ENCODE peak calls at places on chromosomes 4 and X, in six cellular contexts. M, P, Y, Q, D and T are unnamed samples.

GRCh38 chr4:94349193-94349592 is 6.6 kb upstream of the HPGDS start:
- DNase-seq in M (no peak), P (no peak), Y (no peak), Q (no peak), D (no peak), T (no peak)

GRCh38 chr4:121706595-121707021 is 9.8 kb upstream of the ANXA5 start:
- DNase-seq in M (no peak), P (no peak), Y (no peak), Q (no peak), D (no peak), T (no peak)

GRCh38 chrX:77415161-77415560 is 32.0 kb upstream of the FGF16 start:
- DNase-seq in M (no peak), P (no peak), Y (no peak), Q (no peak), D (no peak), T (no peak)

GRCh38 chr4:24856586-24856985 is 56.3 kb downstream of the CCDC149 start:
- DNase-seq in M (no peak), P (peak; percentile 64), Y (no peak), Q (no peak), D (no peak), T (no peak)

GRCh38 chr4:98536631-98537030 is 121.8 kb downstream of the TSPAN5 start:
- DNase-seq in M (no peak), P (no peak), Y (no peak), Q (no peak), D (no peak), T (no peak)

GRCh38 chr4:2365913-2366210 is 52.6 kb downstream of the ZFYVE28 start:
- DNase-seq in M (no peak), P (no peak), Y (no peak), Q (no peak), D (no peak), T (no peak)

GRCh38 chr4:95432466-95432865 is 116.3 kb downstream of the UNC5C start:
- DNase-seq in M (no peak), P (no peak), Y (no peak), Q (no peak), D (no peak), T (no peak)

GRCh38 chr4:169117591-169118081 is 107.6 kb upstream of the CBR4 start:
- DNase-seq in M (no peak), P (no peak), Y (no peak), Q (no peak), D (no peak), T (no peak)

GRCh38 chr4:2825184-2825506 is 18.5 kb upstream of the ADD1 start:
- DNase-seq in M (no peak), P (no peak), Y (no peak), Q (no peak), D (no peak), T (no peak)

DNA sequence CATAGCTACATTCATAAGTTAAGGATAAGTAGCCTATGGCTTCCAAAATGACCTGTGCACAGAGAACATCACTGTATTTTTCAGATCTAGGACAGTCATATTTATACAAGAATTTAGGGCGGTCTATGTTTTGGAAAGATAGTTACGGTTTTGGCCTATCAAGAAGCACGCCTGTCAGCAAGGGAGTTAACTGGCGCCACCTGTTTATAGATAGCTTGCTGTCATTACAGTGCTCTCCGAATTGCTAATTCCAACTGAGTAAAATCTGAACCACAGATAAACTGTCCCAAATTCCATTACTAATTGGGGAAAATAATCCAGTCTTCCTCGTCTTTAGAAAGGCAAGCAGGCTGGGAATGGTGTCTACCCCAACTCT is 641 bp downstream of the ABCB7 start:
- DNase-seq in M (no peak), P (no peak), Y (no peak), Q (peak; percentile 51), D (no peak), T (peak; percentile 1)
- TF ChIP-seq POLR2A in M (no peak), P (no peak), Y (no peak), Q (no peak), D (no peak), T (no peak)

GRCh38 chr4:4419896-4420295 is 33.0 kb downstream of the NSG1 start:
- DNase-seq in M (no peak), P (no peak), Y (no peak), Q (no peak), D (no peak), T (no peak)
- TF ChIP-seq CEBPB in M (no peak), P (no peak), Y (no peak), Q (no peak), D (no peak), T (no peak)

GRCh38 chr4:82219346-82219745 is 154.4 kb downstream of the HNRNPD start:
- DNase-seq in M (no peak), P (no peak), Y (no peak), Q (no peak), D (no peak), T (no peak)

GRCh38 chr4:82216231-82216630 is 157.6 kb downstream of the HNRNPD start:
- DNase-seq in M (no peak), P (no peak), Y (no peak), Q (no peak), D (no peak), T (no peak)

GRCh38 chr4:82215800-82216199 is 158.0 kb downstream of the HNRNPD start:
- DNase-seq in M (no peak), P (no peak), Y (no peak), Q (no peak), D (no peak), T (no peak)

GRCh38 chr4:82213485-82214162 is 160.2 kb downstream of the HNRNPD start:
- DNase-seq in M (no peak), P (no peak), Y (no peak), Q (no peak), D (no peak), T (no peak)

DNA sequence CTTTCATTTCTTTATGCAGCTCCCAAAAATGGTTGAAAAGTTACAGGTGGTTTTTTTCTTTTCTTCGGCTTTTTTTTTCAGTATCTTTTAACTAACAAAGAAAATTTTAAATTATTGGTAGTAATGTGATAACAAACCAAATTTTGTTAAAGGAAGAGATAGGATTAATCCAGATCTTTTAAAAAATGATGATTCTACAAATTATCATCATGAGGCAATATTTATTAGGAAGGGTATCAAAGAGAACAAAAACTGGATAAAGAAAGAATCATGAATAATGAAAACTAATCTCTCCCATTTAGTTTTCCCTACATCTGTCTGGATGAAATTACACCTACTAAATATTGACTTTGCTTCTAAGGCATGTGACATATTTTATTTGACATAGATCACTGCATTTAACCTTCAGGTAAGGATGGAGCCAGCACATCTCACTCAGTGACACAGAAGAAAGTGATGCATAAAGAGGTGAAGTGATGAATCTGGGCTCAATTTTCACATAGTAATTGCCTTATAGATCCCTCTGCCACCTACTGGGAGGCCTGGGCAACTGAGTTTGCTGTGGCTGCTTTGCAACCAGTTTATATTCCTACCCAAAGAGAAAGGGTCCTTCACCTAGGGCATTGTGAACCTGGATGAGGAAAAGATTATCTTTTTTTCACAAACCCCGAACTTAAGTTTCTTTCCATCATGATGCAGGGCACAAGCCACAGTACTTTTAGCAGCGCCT is 155.6 kb downstream of the HNRNPD start:
- DNase-seq in M (peak; percentile 10), P (no peak), Y (no peak), Q (no peak), D (no peak), T (peak; percentile 2)
- TF ChIP-seq MAX in M (no peak), P (no peak), Y (no peak), Q (no peak), D (no peak), T (no peak)

GRCh38 chr4:148441986-148442829 is at the start of gene NR3C2:
- DNase-seq in M (peak; percentile 95), P (peak; percentile 78), Y (peak; percentile 94), Q (peak; percentile 95), D (peak; percentile 97), T (peak; percentile 97)
- TF ChIP-seq POLR2A in M (peak; percentile 95), P (peak; percentile 91), Y (peak; percentile 73), Q (peak; percentile 76), D (peak; percentile 81), T (peak; percentile 39)

GRCh38 chr4:139959398-139959797 is 194.6 kb downstream of the MAML3 start:
- DNase-seq in M (no peak), P (no peak), Y (no peak), Q (no peak), D (no peak), T (no peak)

GRCh38 chr4:139962130-139962684 is 191.8 kb downstream of the MAML3 start:
- DNase-seq in M (no peak), P (no peak), Y (no peak), Q (no peak), D (no peak), T (no peak)

GRCh38 chr4:139958738-139959096 is 195.3 kb downstream of the MAML3 start:
- DNase-seq in M (no peak), P (no peak), Y (no peak), Q (no peak), D (no peak), T (no peak)

GRCh38 chr4:139961344-139961948 is 192.5 kb downstream of the MAML3 start:
- DNase-seq in M (no peak), P (no peak), Y (no peak), Q (no peak), D (no peak), T (no peak)

DNA sequence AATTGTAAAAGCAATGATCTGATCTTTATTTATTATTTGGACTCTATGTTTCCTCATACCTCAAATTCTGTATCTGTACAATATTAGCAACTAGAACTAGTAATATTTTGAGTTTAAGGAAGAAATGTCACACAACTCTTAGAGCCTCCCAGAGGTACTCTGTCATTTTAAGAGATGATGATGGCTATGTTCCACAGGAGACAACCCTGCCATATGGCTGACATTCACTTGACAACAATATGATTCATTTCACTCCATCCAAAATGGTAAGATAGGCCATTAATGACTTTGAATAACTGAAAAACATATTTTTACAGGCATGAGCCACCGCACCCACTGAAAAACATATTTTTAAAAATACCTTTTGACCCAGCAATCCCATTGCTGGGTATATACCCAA is 190.3 kb downstream of the MAML3 start:
- DNase-seq in M (no peak), P (no peak), Y (no peak), Q (no peak), D (no peak), T (no peak)
- TF ChIP-seq CEBPB in M (no peak), P (no peak), Y (no peak), Q (no peak), D (no peak), T (no peak)